ENCODE peak calls at places on chromosomes 4 and X, in ten cellular contexts. One of them, this sample, is unnamed.

GRCh38 chr4:7190278-7190594 is 2.1 kb upstream of the SORCS2 start:
- DNase-seq in neural crest cell: no peak
- DNase-seq in Jurkat, Clone E6-1: no peak
- DNase-seq in omental fat pad: no peak
- DNase-seq in NCI-H1092: no peak
- DNase-seq in transverse colon: no peak
- DNase-seq in RPMI7951: no peak
- DNase-seq in NCI-H748 treated with DMSO at 0.1 percent for 48 hours: no peak
- DNase-seq in NCI-H460: no peak
- DNase-seq in GM20000: no peak
- DNase-seq in this sample: no peak

GRCh38 chrX:45907776-45908175 is 637.4 kb downstream of the ZNF674 start:
- DNase-seq in neural crest cell: no peak
- DNase-seq in Jurkat, Clone E6-1: no peak
- DNase-seq in omental fat pad: no peak
- DNase-seq in NCI-H1092: no peak
- DNase-seq in transverse colon: no peak
- DNase-seq in RPMI7951: no peak
- DNase-seq in NCI-H748 treated with DMSO at 0.1 percent for 48 hours: no peak
- DNase-seq in NCI-H460: no peak
- DNase-seq in GM20000: no peak
- DNase-seq in this sample: no peak

GRCh38 chrX:46865281-46865680 is 28.4 kb downstream of the RP2 start:
- DNase-seq in neural crest cell: no peak
- DNase-seq in Jurkat, Clone E6-1: no peak
- DNase-seq in omental fat pad: no peak
- DNase-seq in NCI-H1092: no peak
- DNase-seq in transverse colon: no peak
- DNase-seq in RPMI7951: peak
- DNase-seq in NCI-H748 treated with DMSO at 0.1 percent for 48 hours: no peak
- DNase-seq in NCI-H460: no peak
- DNase-seq in GM20000: no peak
- DNase-seq in this sample: no peak

GRCh38 chr4:105147226-105148151 is 813 bp downstream of the TET2 start:
- DNase-seq in neural crest cell: peak
- DNase-seq in Jurkat, Clone E6-1: peak
- DNase-seq in omental fat pad: no peak
- DNase-seq in NCI-H1092: peak
- DNase-seq in transverse colon: peak
- DNase-seq in RPMI7951: peak
- DNase-seq in NCI-H748 treated with DMSO at 0.1 percent for 48 hours: no peak
- DNase-seq in NCI-H460: no peak
- DNase-seq in GM20000: peak
- DNase-seq in this sample: peak

GRCh38 chr4:94416981-94417380 is 34.8 kb upstream of the PDLIM5 start:
- DNase-seq in neural crest cell: no peak
- DNase-seq in Jurkat, Clone E6-1: no peak
- DNase-seq in omental fat pad: no peak
- DNase-seq in NCI-H1092: no peak
- DNase-seq in transverse colon: no peak
- DNase-seq in RPMI7951: no peak
- DNase-seq in NCI-H748 treated with DMSO at 0.1 percent for 48 hours: no peak
- DNase-seq in NCI-H460: no peak
- DNase-seq in GM20000: no peak
- DNase-seq in this sample: no peak

GRCh38 chr4:20323991-20324390 is 72.3 kb downstream of the SLIT2 start:
- DNase-seq in neural crest cell: no peak
- DNase-seq in Jurkat, Clone E6-1: no peak
- DNase-seq in omental fat pad: no peak
- DNase-seq in NCI-H1092: no peak
- DNase-seq in transverse colon: no peak
- DNase-seq in RPMI7951: peak
- DNase-seq in NCI-H748 treated with DMSO at 0.1 percent for 48 hours: no peak
- DNase-seq in NCI-H460: no peak
- DNase-seq in GM20000: no peak
- DNase-seq in this sample: no peak

GRCh38 chrX:28278236-28278635 is 297.0 kb upstream of the DCAF8L1 start:
- DNase-seq in neural crest cell: no peak
- DNase-seq in Jurkat, Clone E6-1: no peak
- DNase-seq in omental fat pad: no peak
- DNase-seq in NCI-H1092: no peak
- DNase-seq in transverse colon: no peak
- DNase-seq in RPMI7951: no peak
- DNase-seq in NCI-H748 treated with DMSO at 0.1 percent for 48 hours: no peak
- DNase-seq in NCI-H460: no peak
- DNase-seq in GM20000: no peak
- DNase-seq in this sample: no peak

GRCh38 chr4:61583696-61584095 is 383.6 kb downstream of the ADGRL3 start:
- DNase-seq in neural crest cell: no peak
- DNase-seq in Jurkat, Clone E6-1: no peak
- DNase-seq in omental fat pad: no peak
- DNase-seq in NCI-H1092: no peak
- DNase-seq in transverse colon: no peak
- DNase-seq in RPMI7951: no peak
- DNase-seq in NCI-H748 treated with DMSO at 0.1 percent for 48 hours: no peak
- DNase-seq in NCI-H460: no peak
- DNase-seq in GM20000: no peak
- DNase-seq in this sample: no peak

GRCh38 chr4:53497446-53498069 is 93.7 kb downstream of the LNX1 start:
- DNase-seq in neural crest cell: peak
- DNase-seq in Jurkat, Clone E6-1: no peak
- DNase-seq in omental fat pad: no peak
- DNase-seq in NCI-H1092: no peak
- DNase-seq in transverse colon: no peak
- DNase-seq in RPMI7951: peak
- DNase-seq in NCI-H748 treated with DMSO at 0.1 percent for 48 hours: no peak
- DNase-seq in NCI-H460: no peak
- DNase-seq in GM20000: no peak
- DNase-seq in this sample: no peak

GRCh38 chrX:54357414-54358377 is at the start of gene WNK3:
- DNase-seq in neural crest cell: peak
- DNase-seq in Jurkat, Clone E6-1: no peak
- DNase-seq in omental fat pad: peak
- DNase-seq in NCI-H1092: peak
- DNase-seq in transverse colon: peak
- DNase-seq in RPMI7951: peak
- DNase-seq in NCI-H748 treated with DMSO at 0.1 percent for 48 hours: peak
- DNase-seq in NCI-H460: peak
- DNase-seq in GM20000: peak
- DNase-seq in this sample: no peak

GRCh38 chr4:73836373-73837269 is at the start of gene CXCL6:
- DNase-seq in neural crest cell: peak
- DNase-seq in Jurkat, Clone E6-1: no peak
- DNase-seq in omental fat pad: peak
- DNase-seq in NCI-H1092: no peak
- DNase-seq in transverse colon: peak
- DNase-seq in RPMI7951: no peak
- DNase-seq in NCI-H748 treated with DMSO at 0.1 percent for 48 hours: no peak
- DNase-seq in NCI-H460: no peak
- DNase-seq in GM20000: no peak
- DNase-seq in this sample: peak

GRCh38 chrX:69128573-69128972 is 36.7 kb downstream of the PJA1 start:
- DNase-seq in neural crest cell: peak
- DNase-seq in Jurkat, Clone E6-1: no peak
- DNase-seq in omental fat pad: no peak
- DNase-seq in NCI-H1092: no peak
- DNase-seq in transverse colon: no peak
- DNase-seq in RPMI7951: peak
- DNase-seq in NCI-H748 treated with DMSO at 0.1 percent for 48 hours: no peak
- DNase-seq in NCI-H460: no peak
- DNase-seq in GM20000: no peak
- DNase-seq in this sample: no peak